ENCODE peak calls at places on chromosomes 7 and 10, in five cellular contexts. One of them, this sample, is unnamed.

GRCh38 chr10:4351723-4352565 is 474.1 kb upstream of the AKR1E2 start:
- DNase-seq in A549: no peak
- DNase-seq in heart left ventricle: no peak
- DNase-seq in adrenal gland: no peak
- DNase-seq in testis: no peak
- DNase-seq in this sample: no peak

GRCh38 chr7:85716353-85716752 is 529.5 kb upstream of the SEMA3D start:
- DNase-seq in A549: no peak
- DNase-seq in heart left ventricle: no peak
- DNase-seq in adrenal gland: no peak
- DNase-seq in testis: no peak
- DNase-seq in this sample: no peak

GRCh38 chr10:71383972-71384687 is 12.6 kb upstream of the CDH23 start:
- DNase-seq in A549: peak; percentile 58
- DNase-seq in heart left ventricle: peak; percentile 72
- DNase-seq in adrenal gland: peak; percentile 65
- DNase-seq in testis: peak; percentile 89
- DNase-seq in this sample: peak; percentile 65

GRCh38 chr10:120110196-120110595 is 217.7 kb downstream of the SEC23IP start:
- DNase-seq in A549: no peak
- DNase-seq in heart left ventricle: no peak
- DNase-seq in adrenal gland: no peak
- DNase-seq in testis: no peak
- DNase-seq in this sample: no peak

GRCh38 chr7:157773361-157773760 is 436.6 kb downstream of the DNAJB6 start:
- DNase-seq in A549: no peak
- DNase-seq in heart left ventricle: no peak
- DNase-seq in adrenal gland: no peak
- DNase-seq in testis: no peak
- DNase-seq in this sample: no peak

GRCh38 chr7:145643981-145644380 is 472.6 kb upstream of the CNTNAP2 start:
- DNase-seq in A549: no peak
- DNase-seq in heart left ventricle: no peak
- DNase-seq in adrenal gland: no peak
- DNase-seq in testis: no peak
- DNase-seq in this sample: no peak

GRCh38 chr10:42990721-42991441 is 86.0 kb upstream of the RET start:
- DNase-seq in A549: no peak
- DNase-seq in heart left ventricle: no peak
- DNase-seq in adrenal gland: no peak
- DNase-seq in testis: no peak
- DNase-seq in this sample: no peak

GRCh38 chr7:99447943-99448342 is 9.2 kb downstream of the CPSF4 start:
- DNase-seq in A549: peak; percentile 59
- DNase-seq in heart left ventricle: no peak
- DNase-seq in adrenal gland: no peak
- DNase-seq in testis: no peak
- DNase-seq in this sample: peak; percentile 16

GRCh38 chr7:18895456-18895855 is 222.0 kb downstream of the TWIST1 start:
- DNase-seq in A549: peak; percentile 2
- DNase-seq in heart left ventricle: no peak
- DNase-seq in adrenal gland: no peak
- DNase-seq in testis: no peak
- DNase-seq in this sample: no peak

GRCh38 chr7:40746841-40747556 is 612.2 kb downstream of the SUGCT start:
- DNase-seq in A549: no peak
- DNase-seq in heart left ventricle: no peak
- DNase-seq in adrenal gland: peak; percentile 42
- DNase-seq in testis: no peak
- DNase-seq in this sample: no peak

GRCh38 chr10:70160798-70161197 is 9.5 kb downstream of the SAR1A start:
- DNase-seq in A549: no peak
- DNase-seq in heart left ventricle: no peak
- DNase-seq in adrenal gland: no peak
- DNase-seq in testis: no peak
- DNase-seq in this sample: no peak

GRCh38 chr10:70162157-70162891 is 8.0 kb downstream of the SAR1A start:
- DNase-seq in A549: no peak
- DNase-seq in heart left ventricle: no peak
- DNase-seq in adrenal gland: no peak
- DNase-seq in testis: no peak
- DNase-seq in this sample: no peak

GRCh38 chr10:70162892-70163201 is 7.5 kb downstream of the SAR1A start:
- DNase-seq in A549: no peak
- DNase-seq in heart left ventricle: no peak
- DNase-seq in adrenal gland: no peak
- DNase-seq in testis: no peak
- DNase-seq in this sample: no peak

GRCh38 chr10:70155255-70155838 is 8.8 kb upstream of the TYSND1 start:
- DNase-seq in A549: no peak
- DNase-seq in heart left ventricle: no peak
- DNase-seq in adrenal gland: no peak
- DNase-seq in testis: no peak
- DNase-seq in this sample: no peak

DNA sequence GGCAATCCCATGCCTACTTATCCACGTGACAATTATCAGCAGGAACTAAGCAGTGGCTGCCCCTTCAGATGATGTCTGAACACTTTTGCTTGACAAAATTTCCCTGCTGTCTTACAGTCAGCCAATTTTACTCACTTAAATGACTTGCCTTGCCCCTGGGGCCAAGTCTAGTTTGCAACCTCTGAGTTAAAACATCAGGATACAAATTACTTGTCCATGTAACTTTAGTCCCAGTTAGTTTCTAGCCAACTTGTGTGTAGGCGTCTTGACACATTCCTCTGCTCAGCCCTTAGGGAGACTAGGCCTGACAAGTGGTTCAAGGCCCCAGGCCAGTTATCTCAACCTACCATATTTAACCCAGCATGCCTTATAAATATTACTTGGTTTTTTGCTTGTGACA is 11.6 kb upstream of the TYSND1 start:
- DNase-seq in A549: no peak
- DNase-seq in heart left ventricle: no peak
- DNase-seq in adrenal gland: no peak
- DNase-seq in testis: no peak
- DNase-seq in this sample: no peak
- H3K4me3 ChIP-seq in A549: no peak overlapping the region
- H3K4me3 ChIP-seq in heart left ventricle: no peak overlapping the region
- H3K4me3 ChIP-seq in adrenal gland: no peak overlapping the region
- H3K4me3 ChIP-seq in testis: no peak overlapping the region
- H3K4me3 ChIP-seq in this sample: no peak overlapping the region

DNA sequence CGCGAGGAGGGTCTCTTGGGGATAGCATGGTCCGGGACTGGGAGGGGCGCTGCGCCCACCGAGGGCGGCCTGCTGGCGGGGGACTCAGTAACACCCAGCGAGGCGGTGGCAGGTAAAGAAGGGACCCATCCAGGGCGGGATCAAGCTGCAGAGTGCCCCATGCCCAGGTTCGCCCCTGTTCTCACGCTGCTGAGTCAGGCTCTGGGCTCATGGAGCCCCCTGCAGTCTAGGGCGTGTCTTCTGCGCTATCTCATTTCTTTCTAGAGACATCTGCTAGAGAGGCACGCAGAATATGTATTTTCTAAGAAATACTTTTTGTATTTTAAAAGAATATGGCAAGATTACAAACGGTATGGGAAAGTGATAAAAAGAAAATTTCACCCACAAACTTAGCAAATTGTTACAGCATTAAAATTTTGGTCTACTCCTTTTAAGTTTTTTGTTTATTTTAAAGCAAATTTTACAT is 933 bp downstream of the EPDR1 start:
- DNase-seq in A549: peak; percentile 76
- DNase-seq in heart left ventricle: peak; percentile 43
- DNase-seq in adrenal gland: peak; percentile 72
- DNase-seq in testis: peak; percentile 79
- DNase-seq in this sample: peak; percentile 67
- TF ChIP-seq POLR2A in A549: peak; percentile 54
- TF ChIP-seq POLR2A in heart left ventricle: no peak
- TF ChIP-seq POLR2A in adrenal gland: peak; percentile 51
- TF ChIP-seq POLR2A in testis: no peak
- TF ChIP-seq POLR2A in this sample: no peak

DNA sequence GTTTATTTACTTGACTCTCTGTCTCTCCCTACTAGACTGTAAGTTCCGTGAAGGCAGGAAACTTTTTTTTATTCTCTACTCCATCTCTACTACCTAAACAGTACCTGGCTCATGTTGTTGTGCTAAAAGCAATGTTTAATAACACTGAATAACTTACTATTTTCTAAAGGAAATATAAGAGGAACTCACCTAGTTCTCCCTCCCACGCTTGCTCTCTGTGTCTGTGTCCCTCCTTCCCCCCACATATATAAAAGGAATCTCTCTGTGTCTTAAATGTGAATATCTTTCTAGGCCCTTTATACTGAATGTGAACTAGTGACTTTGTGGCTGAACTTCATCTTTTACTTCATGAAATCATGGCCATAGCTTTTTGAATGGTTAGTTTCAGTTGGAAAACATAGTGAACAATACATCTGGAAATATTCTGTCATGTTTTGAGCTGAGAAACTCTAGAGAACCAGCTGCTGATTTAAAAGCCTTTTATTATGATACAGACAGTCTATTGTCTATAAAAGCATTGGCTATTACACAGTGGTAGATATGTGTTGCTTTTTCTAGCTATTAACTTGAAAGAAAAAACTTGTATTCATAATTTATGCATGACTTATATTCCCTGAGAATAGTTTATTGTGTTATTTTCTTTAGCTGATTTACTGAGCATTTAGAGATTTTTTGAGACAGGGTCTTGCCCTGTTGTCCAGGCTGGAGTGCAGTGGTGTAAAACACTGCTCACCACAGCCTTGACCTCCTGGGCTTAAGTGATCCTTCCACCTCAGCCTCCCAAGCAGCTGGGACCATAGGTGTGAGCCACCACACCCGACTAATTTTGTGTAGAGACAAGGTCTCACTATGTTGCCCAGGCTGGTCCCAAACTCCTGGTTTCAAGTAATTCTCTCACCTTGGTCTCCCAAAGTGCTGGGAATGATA is 42.5 kb downstream of the VCL start:
- DNase-seq in A549: no peak
- DNase-seq in heart left ventricle: no peak
- DNase-seq in adrenal gland: no peak
- DNase-seq in testis: no peak
- DNase-seq in this sample: no peak
- H3K4me1 ChIP-seq in A549: peaks cover 27% of the 10 kb centered on the region
- H3K4me1 ChIP-seq in heart left ventricle: peaks cover 59% of the 10 kb centered on the region
- H3K4me1 ChIP-seq in adrenal gland: no peaks in the 10 kb centered on the region
- H3K4me1 ChIP-seq in testis: peaks cover 29% of the 10 kb centered on the region
- H3K4me1 ChIP-seq in this sample: peaks cover 4% of the 10 kb centered on the region

DNA sequence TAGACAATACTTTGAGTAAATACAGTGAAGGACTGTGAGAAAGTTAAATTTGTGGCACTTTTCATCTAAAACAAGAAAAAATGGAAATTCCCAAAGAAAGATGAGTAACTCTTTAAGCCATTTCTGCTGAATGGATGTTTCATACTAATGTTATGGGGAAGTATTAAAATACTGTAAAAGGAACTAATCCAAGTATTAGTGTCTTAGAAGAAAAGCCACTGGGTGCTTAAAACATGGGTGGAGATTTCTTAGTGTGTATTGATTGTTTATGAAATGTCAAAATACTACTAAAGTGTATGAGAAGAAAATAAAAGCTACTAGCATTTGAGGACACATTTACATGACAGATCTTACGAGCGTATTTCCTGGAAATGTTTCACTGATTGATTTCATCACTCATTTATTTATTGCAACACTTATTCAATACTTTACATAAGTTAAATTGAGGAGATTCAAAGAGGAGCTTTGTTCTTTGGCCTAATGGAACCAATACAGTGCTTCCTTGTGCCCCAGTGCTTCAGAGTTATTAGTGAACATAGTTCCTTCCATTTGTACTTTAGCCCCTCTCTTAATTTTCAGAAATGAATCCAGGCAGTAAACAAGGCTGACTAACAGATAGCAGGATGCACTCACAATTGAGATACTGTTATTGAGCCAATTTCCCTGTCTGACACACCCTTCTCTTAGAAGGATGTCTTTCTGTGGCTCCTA is 155.5 kb upstream of the AHR start:
- DNase-seq in A549: no peak
- DNase-seq in heart left ventricle: no peak
- DNase-seq in adrenal gland: no peak
- DNase-seq in testis: no peak
- DNase-seq in this sample: no peak
- H3K4me3 ChIP-seq in A549: no peak overlapping the region
- H3K4me3 ChIP-seq in heart left ventricle: peak overlapping the region; percentile 20
- H3K4me3 ChIP-seq in adrenal gland: peak overlapping the region; percentile 42
- H3K4me3 ChIP-seq in testis: no peak overlapping the region
- H3K4me3 ChIP-seq in this sample: no peak overlapping the region

GRCh38 chr7:102883098-102883860 is 29.5 kb upstream of the LRRC17 start:
- DNase-seq in A549: no peak
- DNase-seq in heart left ventricle: no peak
- DNase-seq in adrenal gland: no peak
- DNase-seq in testis: no peak
- DNase-seq in this sample: no peak
- TF ChIP-seq POLR2A in A549: no peak
- TF ChIP-seq POLR2A in heart left ventricle: no peak
- TF ChIP-seq POLR2A in adrenal gland: no peak
- TF ChIP-seq POLR2A in testis: no peak
- TF ChIP-seq POLR2A in this sample: no peak

GRCh38 chr10:58810751-58811150 is 298.1 kb downstream of the BICC1 start:
- DNase-seq in A549: no peak
- DNase-seq in heart left ventricle: no peak
- DNase-seq in adrenal gland: no peak
- DNase-seq in testis: no peak
- DNase-seq in this sample: no peak
- H3K4me1 ChIP-seq in A549: peaks cover 47% of the 10 kb centered on the region
- H3K4me1 ChIP-seq in heart left ventricle: no peaks in the 10 kb centered on the region
- H3K4me1 ChIP-seq in adrenal gland: peaks cover 36% of the 10 kb centered on the region
- H3K4me1 ChIP-seq in testis: no peaks in the 10 kb centered on the region
- H3K4me1 ChIP-seq in this sample: no peaks in the 10 kb centered on the region

GRCh38 chr10:75396861-75397570 is 4.5 kb downstream of the ZNF503 start:
- DNase-seq in A549: no peak
- DNase-seq in heart left ventricle: peak; percentile 33
- DNase-seq in adrenal gland: peak; percentile 29
- DNase-seq in testis: no peak
- DNase-seq in this sample: peak; percentile 63
- H3K4me3 ChIP-seq in A549: no peak overlapping the region
- H3K4me3 ChIP-seq in heart left ventricle: peak overlapping the region; percentile 59
- H3K4me3 ChIP-seq in adrenal gland: peak overlapping the region; percentile 72
- H3K4me3 ChIP-seq in testis: peak overlapping the region; percentile 35
- H3K4me3 ChIP-seq in this sample: peak overlapping the region; percentile 20

GRCh38 chr7:27185013-27185707 is at the start of gene HOXA11:
- DNase-seq in A549: no peak
- DNase-seq in heart left ventricle: no peak
- DNase-seq in adrenal gland: peak; percentile 31
- DNase-seq in testis: peak; percentile 13
- DNase-seq in this sample: no peak
- TF ChIP-seq POLR2A in A549: no peak
- TF ChIP-seq POLR2A in heart left ventricle: no peak
- TF ChIP-seq POLR2A in adrenal gland: no peak
- TF ChIP-seq POLR2A in testis: no peak
- TF ChIP-seq POLR2A in this sample: no peak

GRCh38 chr7:1557006-1557405 is 1.0 kb upstream of the TMEM184A start:
- DNase-seq in A549: no peak
- DNase-seq in heart left ventricle: no peak
- DNase-seq in adrenal gland: no peak
- DNase-seq in testis: no peak
- DNase-seq in this sample: no peak
- H3K4me1 ChIP-seq in A549: peaks cover 46% of the 10 kb centered on the region
- H3K4me1 ChIP-seq in heart left ventricle: peaks cover 25% of the 10 kb centered on the region
- H3K4me1 ChIP-seq in adrenal gland: no peaks in the 10 kb centered on the region
- H3K4me1 ChIP-seq in testis: peaks cover 19% of the 10 kb centered on the region
- H3K4me1 ChIP-seq in this sample: peaks cover 50% of the 10 kb centered on the region

This sample was measured in body of pancreas.